ENCODE peak calls at places on chromosomes 11 and 22, in seven cellular contexts. L is mesothelial cell of epicardium, R is heart left ventricle, J is gastrocnemius medialis, C is WTC11, G is HFFc6, O is mammary epithelial cell. A is an unnamed sample.

GRCh38 chr22:21923163-21923561 is 29.5 kb downstream of the PPM1F start:
- DNase-seq in L (no peak), R (no peak), J (no peak), C (no peak), G (no peak), O (no peak), A (no peak)

GRCh38 chr11:130470832-130471706 is 22.6 kb downstream of the ADAMTS15 start:
- DNase-seq in L (no peak), R (no peak), J (no peak), C (no peak), G (no peak), O (no peak), A (no peak)

GRCh38 chr11:118071416-118072030 is 5.4 kb upstream of the TMPRSS4 start:
- DNase-seq in L (no peak), R (no peak), J (no peak), C (no peak), G (no peak), O (no peak), A (no peak)

GRCh38 chr11:17810736-17811135 is 76.2 kb downstream of the KCNC1 start:
- DNase-seq in L (no peak), R (no peak), J (no peak), C (no peak), G (no peak), O (peak), A (no peak)

GRCh38 chr11:117837791-117838190 is 13.2 kb upstream of the FXYD2 start:
- DNase-seq in L (peak), R (peak), J (no peak), C (no peak), G (no peak), O (no peak), A (peak)

GRCh38 chr11:48025983-48026340 is 45.6 kb downstream of the PTPRJ start:
- DNase-seq in L (no peak), R (no peak), J (no peak), C (no peak), G (no peak), O (no peak), A (no peak)

GRCh38 chr11:121553806-121554205 is 101.0 kb upstream of the SORL1-AS1 start:
- DNase-seq in L (no peak), R (no peak), J (no peak), C (no peak), G (no peak), O (peak), A (no peak)

GRCh38 chr22:48954781-48955311 is 872.8 kb downstream of the BRD1 start:
- DNase-seq in L (peak), R (no peak), J (no peak), C (no peak), G (no peak), O (no peak), A (peak)

GRCh38 chr22:35542157-35542971 is 1.7 kb downstream of the RASD2 start:
- DNase-seq in L (no peak), R (no peak), J (no peak), C (no peak), G (no peak), O (no peak), A (no peak)

GRCh38 chr11:113923572-113923971 is 19.0 kb downstream of the HTR3B start:
- DNase-seq in L (no peak), R (no peak), J (no peak), C (no peak), G (no peak), O (no peak), A (no peak)

GRCh38 chr11:131653244-131653643 is 282.8 kb downstream of the NTM start:
- DNase-seq in L (no peak), R (no peak), J (no peak), C (no peak), G (no peak), O (no peak), A (no peak)

GRCh38 chr11:130159657-130160459 is at the start of gene ST14:
- DNase-seq in L (peak), R (peak), J (no peak), C (peak), G (no peak), O (peak), A (no peak)

GRCh38 chr11:3627291-3627690 is 14.5 kb downstream of the ART5 start:
- DNase-seq in L (no peak), R (no peak), J (no peak), C (no peak), G (peak), O (peak), A (no peak)

GRCh38 chr11:2301631-2302272 is at the start of the genes C11orf21 and TSPAN32:
- DNase-seq in L (no peak), R (peak), J (peak), C (no peak), G (no peak), O (no peak), A (peak)

GRCh38 chr11:121570453-121570852 is 117.7 kb upstream of the SORL1-AS1 start:
- DNase-seq in L (no peak), R (no peak), J (no peak), C (no peak), G (no peak), O (no peak), A (no peak)

GRCh38 chr11:61158691-61159381 is 2.4 kb downstream of the VPS37C start:
- DNase-seq in L (no peak), R (no peak), J (no peak), C (no peak), G (peak), O (peak), A (no peak)

GRCh38 chr22:21921184-21921721 is 31.4 kb downstream of the PPM1F start:
- DNase-seq in L (no peak), R (no peak), J (no peak), C (peak), G (no peak), O (no peak), A (no peak)

GRCh38 chr22:41237036-41237706 is 3.6 kb downstream of the CHADL start:
- DNase-seq in L (no peak), R (no peak), J (no peak), C (no peak), G (no peak), O (no peak), A (no peak)

GRCh38 chr11:29006668-29007067 is 898.5 kb downstream of the METTL15 start:
- DNase-seq in L (no peak), R (no peak), J (no peak), C (no peak), G (no peak), O (no peak), A (no peak)

GRCh38 chr22:47132428-47132825 is 370.0 kb downstream of the TBC1D22A start:
- DNase-seq in L (no peak), R (no peak), J (no peak), C (no peak), G (no peak), O (no peak), A (no peak)
- TF ChIP-seq CTCF in L (no peak), R (no peak), J (no peak), C (no peak), G (no peak), O (no peak), A (no peak)

GRCh38 chr11:68827733-68828132 is 14.0 kb downstream of the CPT1A start:
- DNase-seq in L (no peak), R (no peak), J (no peak), C (no peak), G (no peak), O (no peak), A (no peak)

GRCh38 chr11:68826726-68827125 is 15.0 kb downstream of the CPT1A start:
- DNase-seq in L (no peak), R (no peak), J (no peak), C (no peak), G (no peak), O (no peak), A (no peak)

GRCh38 chr11:68828155-68828931 is 13.4 kb downstream of the CPT1A start:
- DNase-seq in L (no peak), R (peak), J (no peak), C (no peak), G (no peak), O (no peak), A (no peak)

GRCh38 chr11:68822546-68822945 is 19.2 kb downstream of the CPT1A start:
- DNase-seq in L (no peak), R (no peak), J (no peak), C (no peak), G (no peak), O (no peak), A (no peak)

DNA sequence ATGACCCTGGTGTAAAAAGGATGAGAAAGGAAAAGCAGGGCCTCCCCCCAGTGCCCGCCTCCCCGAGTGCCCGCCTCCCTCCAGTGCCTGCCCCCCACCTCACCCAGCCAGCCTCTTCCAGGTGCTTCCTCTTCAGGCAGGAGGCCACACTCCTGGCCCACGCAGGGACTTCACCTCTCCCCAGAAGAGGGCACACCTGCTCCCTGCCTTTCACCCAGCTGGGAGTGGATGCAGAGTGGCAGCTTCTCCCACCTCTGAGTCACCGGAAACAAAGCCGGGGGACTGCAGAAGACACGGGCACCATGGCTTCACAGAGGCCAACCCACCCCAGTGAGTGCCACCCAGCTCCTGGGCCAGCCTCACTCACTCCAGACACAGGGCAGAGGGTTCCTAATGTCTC is 16.1 kb downstream of the CPT1A start:
- DNase-seq in L (no peak), R (no peak), J (no peak), C (peak), G (no peak), O (no peak), A (peak)
- TF ChIP-seq CTCF in L (no peak), R (no peak), J (no peak), C (no peak), G (no peak), O (no peak), A (peak)

GRCh38 chr11:612201-612960 is 3.4 kb downstream of the IRF7 start:
- DNase-seq in L (no peak), R (no peak), J (peak), C (no peak), G (no peak), O (no peak), A (no peak)
- TF ChIP-seq CTCF in L (peak), R (no peak), J (peak), C (no peak), G (peak), O (peak), A (no peak)

GRCh38 chr11:64747961-64748715 is 4.2 kb upstream of the RASGRP2 start:
- DNase-seq in L (no peak), R (no peak), J (peak), C (no peak), G (peak), O (peak), A (no peak)

GRCh38 chr11:64751136-64751535 is 7.2 kb upstream of the RASGRP2 start:
- DNase-seq in L (no peak), R (no peak), J (no peak), C (no peak), G (no peak), O (no peak), A (no peak)

GRCh38 chr11:64751580-64751979 is 7.6 kb upstream of the RASGRP2 start:
- DNase-seq in L (no peak), R (no peak), J (no peak), C (no peak), G (no peak), O (no peak), A (no peak)

GRCh38 chr11:64752106-64752970 is 7.4 kb downstream of the PYGM start:
- DNase-seq in L (no peak), R (no peak), J (peak), C (no peak), G (no peak), O (no peak), A (no peak)

GRCh38 chr11:64750361-64751054 is 6.6 kb upstream of the RASGRP2 start:
- DNase-seq in L (no peak), R (no peak), J (no peak), C (no peak), G (no peak), O (no peak), A (no peak)
- TF ChIP-seq CTCF in L (no peak), R (no peak), J (no peak), C (no peak), G (peak), O (no peak), A (no peak)